ENCODE peak calls at places on chromosomes 7 and 10, in five cellular contexts. V is AG09309, R is astrocyte of the spinal cord, U is GM13977, Q is psoas muscle. P is an unnamed sample.

GRCh38 chr10:64334084-64334483 is 812.9 kb downstream of the REEP3 start:
- DNase-seq in V (no peak), R (no peak), U (no peak), Q (no peak), P (no peak)

GRCh38 chr10:114629824-114630430 is 28.1 kb downstream of the ABLIM1 start:
- DNase-seq in V (no peak), R (no peak), U (no peak), Q (no peak), P (no peak)

GRCh38 chr10:79472951-79473350 is 27.5 kb upstream of the ZCCHC24 start:
- DNase-seq in V (no peak), R (no peak), U (no peak), Q (no peak), P (no peak)

GRCh38 chr7:76513817-76514799 is 3.8 kb downstream of the UPK3B start:
- DNase-seq in V (no peak), R (no peak), U (no peak), Q (peak; percentile 9), P (no peak)

GRCh38 chr7:13099197-13099795 is 411.9 kb downstream of the ARL4A start:
- DNase-seq in V (no peak), R (peak; percentile 45), U (peak; percentile 30), Q (no peak), P (no peak)

GRCh38 chr7:154841731-154842331 is 161.1 kb downstream of the PAXIP1 start:
- DNase-seq in V (no peak), R (no peak), U (no peak), Q (no peak), P (no peak)

GRCh38 chr7:20170626-20171025 is 46.6 kb downstream of the MACC1 start:
- DNase-seq in V (no peak), R (peak; percentile 12), U (no peak), Q (no peak), P (no peak)

GRCh38 chr7:137025469-137026175 is 157.2 kb downstream of the CHRM2 start:
- DNase-seq in V (peak; percentile 20), R (peak; percentile 61), U (no peak), Q (no peak), P (no peak)

GRCh38 chr7:116782177-116782711 is 80.1 kb upstream of the CAPZA2 start:
- DNase-seq in V (peak; percentile 42), R (peak; percentile 94), U (no peak), Q (no peak), P (no peak)

GRCh38 chr10:95864906-95865813 is 42.6 kb upstream of the CC2D2B start:
- DNase-seq in V (peak; percentile 70), R (peak; percentile 79), U (peak; percentile 61), Q (no peak), P (peak; percentile 65)

GRCh38 chr7:92872701-92873100 is 36.3 kb upstream of the CDK6 start:
- DNase-seq in V (no peak), R (peak; percentile 43), U (no peak), Q (no peak), P (no peak)

GRCh38 chr7:117803476-117803875 is 69.8 kb downstream of the CTTNBP2 start:
- DNase-seq in V (no peak), R (no peak), U (no peak), Q (no peak), P (no peak)

GRCh38 chr10:30433286-30433778 is 652 bp upstream of the MAP3K8 start:
- DNase-seq in V (no peak), R (peak; percentile 64), U (no peak), Q (peak; percentile 78), P (no peak)

GRCh38 chr10:58189269-58189668 is 78.4 kb downstream of the IPMK start:
- DNase-seq in V (peak; percentile 8), R (peak; percentile 55), U (no peak), Q (no peak), P (no peak)

GRCh38 chr7:117774943-117775342 is 98.3 kb downstream of the CTTNBP2 start:
- DNase-seq in V (no peak), R (no peak), U (no peak), Q (no peak), P (no peak)

GRCh38 chr10:34475222-34475621 is 339.9 kb downstream of the PARD3 start:
- DNase-seq in V (no peak), R (no peak), U (no peak), Q (no peak), P (no peak)

GRCh38 chr7:114086906-114087651 is 168.3 kb upstream of the PPP1R3A start:
- DNase-seq in V (no peak), R (peak; percentile 45), U (no peak), Q (no peak), P (peak; percentile 21)

GRCh38 chr10:25078659-25079429 is 62.4 kb downstream of the THNSL1 start:
- DNase-seq in V (peak; percentile 8), R (no peak), U (no peak), Q (no peak), P (no peak)

GRCh38 chr7:155803418-155804376 is 8.6 kb downstream of the SHH start:
- DNase-seq in V (no peak), R (no peak), U (no peak), Q (no peak), P (no peak)

GRCh38 chr7:140441519-140441918 is 37.7 kb downstream of the RAB19 start:
- DNase-seq in V (no peak), R (no peak), U (no peak), Q (no peak), P (no peak)

GRCh38 chr10:125231116-125231812 is 70.9 kb upstream of the CTBP2 start:
- DNase-seq in V (peak; percentile 82), R (peak; percentile 93), U (no peak), Q (peak; percentile 37), P (no peak)
- TF ChIP-seq CTCF in V (peak; percentile 9), R (no peak), U (no peak), Q (no peak), P (no peak)

GRCh38 chr7:36192050-36192824 is 39.2 kb downstream of the EEPD1 start:
- DNase-seq in V (peak; percentile 83), R (peak; percentile 65), U (peak; percentile 50), Q (no peak), P (no peak)
- TF ChIP-seq CTCF in V (no peak), R (no peak), U (no peak), Q (no peak), P (no peak)

DNA sequence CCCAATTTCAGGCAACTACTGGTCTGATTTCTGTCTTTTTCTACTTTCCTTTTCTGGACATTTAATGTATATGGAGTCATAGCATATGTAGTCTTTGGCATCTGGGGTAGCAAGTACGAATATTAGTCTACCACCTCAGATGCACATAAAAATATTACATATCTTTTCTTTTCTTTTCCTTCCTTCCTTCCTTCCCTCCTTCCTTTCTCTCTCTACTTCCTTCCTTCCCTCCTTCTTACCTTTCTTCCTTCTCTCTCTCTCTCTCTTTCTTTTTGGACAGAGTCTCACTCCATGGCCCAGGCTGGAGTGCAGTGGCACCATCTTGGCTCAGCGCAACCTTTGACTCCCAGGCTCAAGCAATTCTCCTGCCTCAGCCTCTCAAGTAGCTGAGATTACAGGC is 4.0 kb upstream of the OPTN start:
- DNase-seq in V (no peak), R (no peak), U (no peak), Q (no peak), P (no peak)
- TF ChIP-seq CTCF in V (no peak), R (no peak), U (no peak), Q (no peak), P (no peak)

GRCh38 chr10:18687706-18688105 is 28.5 kb downstream of the ARL5B start:
- DNase-seq in V (no peak), R (no peak), U (no peak), Q (no peak), P (no peak)

GRCh38 chr10:18690541-18690940 is 31.3 kb downstream of the ARL5B start:
- DNase-seq in V (no peak), R (no peak), U (no peak), Q (no peak), P (no peak)

GRCh38 chr10:18685555-18685954 is 26.3 kb downstream of the ARL5B start:
- DNase-seq in V (no peak), R (no peak), U (no peak), Q (no peak), P (no peak)

GRCh38 chr10:18687195-18687594 is 28.0 kb downstream of the ARL5B start:
- DNase-seq in V (no peak), R (no peak), U (no peak), Q (no peak), P (no peak)

DNA sequence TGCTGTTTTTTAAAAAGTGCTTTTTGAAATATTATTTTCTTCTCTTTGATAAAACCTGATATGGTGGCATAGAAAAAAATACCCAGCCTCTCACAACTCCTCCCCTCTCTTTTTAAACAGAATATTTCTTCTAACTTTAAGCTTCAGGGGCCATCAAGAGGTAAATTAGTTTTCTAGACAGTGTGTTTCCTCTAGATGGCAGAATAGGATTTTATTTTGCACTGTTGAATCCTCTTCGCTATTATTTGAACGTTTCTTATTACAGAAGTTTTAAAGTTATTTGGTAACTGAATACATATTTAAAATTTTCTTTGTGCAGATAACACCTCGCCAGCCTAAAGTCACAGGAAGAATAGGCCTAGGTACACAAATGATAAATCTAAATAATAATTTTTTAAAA is 30.3 kb downstream of the ARL5B start:
- DNase-seq in V (no peak), R (peak; percentile 55), U (no peak), Q (no peak), P (no peak)
- TF ChIP-seq CTCF in V (peak; percentile 42), R (peak; percentile 38), U (peak; percentile 11), Q (no peak), P (peak; percentile 28)

GRCh38 chr7:34759477-34760125 is 101.6 kb downstream of the NPSR1 start:
- DNase-seq in V (peak; percentile 14), R (peak; percentile 57), U (no peak), Q (no peak), P (no peak)
- TF ChIP-seq CTCF in V (peak; percentile 68), R (peak; percentile 70), U (peak; percentile 41), Q (peak; percentile 29), P (peak; percentile 42)

GRCh38 chr7:106542550-106543220 is 118.3 kb downstream of the CCDC71L start:
- DNase-seq in V (peak; percentile 78), R (peak; percentile 90), U (peak; percentile 64), Q (peak; percentile 20), P (peak; percentile 64)
- TF ChIP-seq CTCF in V (peak; percentile 66), R (peak; percentile 70), U (peak; percentile 66), Q (peak; percentile 55), P (peak; percentile 41)

GRCh38 chr7:65967361-65968155 is 14.5 kb downstream of the GUSB start:
- DNase-seq in V (no peak), R (no peak), U (no peak), Q (no peak), P (no peak)
- TF ChIP-seq CTCF in V (no peak), R (no peak), U (no peak), Q (no peak), P (no peak)

P was measured in GM10248.